ENCODE peak calls at places on chromosomes 3 and 15, in six cellular contexts. One of them, this sample, is unnamed.

GRCh38 chr3:156787015-156787414 is 39.1 kb upstream of the LEKR1 start:
- DNase-seq in hepatocyte: no peak
- DNase-seq in GM23338: no peak
- DNase-seq in GM23248: no peak
- DNase-seq in HCT116: no peak
- DNase-seq in neural progenitor cell: no peak
- DNase-seq in this sample: no peak

GRCh38 chr3:101388706-101389105 is 68.3 kb upstream of the IMPG2 start:
- DNase-seq in HCT116: no peak
- DNase-seq in hepatocyte: no peak
- DNase-seq in neural progenitor cell: no peak
- DNase-seq in GM23338: no peak
- DNase-seq in GM23248: no peak
- DNase-seq in this sample: no peak

GRCh38 chr15:51687565-51687964 is 6.3 kb downstream of the SCG3 start:
- DNase-seq in GM23248: no peak
- DNase-seq in HCT116: no peak
- DNase-seq in neural progenitor cell: no peak
- DNase-seq in hepatocyte: no peak
- DNase-seq in GM23338: no peak
- DNase-seq in this sample: no peak

GRCh38 chr3:16866447-16867025 is 18.2 kb upstream of the PLCL2 start:
- DNase-seq in HCT116: no peak
- DNase-seq in GM23248: peak
- DNase-seq in GM23338: no peak
- DNase-seq in neural progenitor cell: no peak
- DNase-seq in hepatocyte: no peak
- DNase-seq in this sample: peak

GRCh38 chr3:26078539-26078938 is 288.6 kb downstream of the OXSM start:
- DNase-seq in neural progenitor cell: no peak
- DNase-seq in GM23248: no peak
- DNase-seq in HCT116: no peak
- DNase-seq in hepatocyte: no peak
- DNase-seq in GM23338: no peak
- DNase-seq in this sample: no peak

GRCh38 chr3:127304121-127304744 is 16.4 kb upstream of the PRR20G start:
- DNase-seq in hepatocyte: peak
- DNase-seq in GM23338: peak
- DNase-seq in neural progenitor cell: peak
- DNase-seq in GM23248: no peak
- DNase-seq in HCT116: peak
- DNase-seq in this sample: peak

GRCh38 chr3:112774293-112774926 is 72.3 kb downstream of the CD200R1L start:
- DNase-seq in hepatocyte: no peak
- DNase-seq in GM23248: peak
- DNase-seq in neural progenitor cell: no peak
- DNase-seq in HCT116: no peak
- DNase-seq in GM23338: no peak
- DNase-seq in this sample: no peak

GRCh38 chr3:135576786-135577185 is 388.7 kb upstream of the PPP2R3A start:
- DNase-seq in HCT116: no peak
- DNase-seq in GM23248: no peak
- DNase-seq in hepatocyte: no peak
- DNase-seq in GM23338: no peak
- DNase-seq in neural progenitor cell: no peak
- DNase-seq in this sample: no peak

GRCh38 chr15:100373037-100373896 is 31.5 kb upstream of the ADAMTS17 start:
- DNase-seq in neural progenitor cell: peak
- DNase-seq in hepatocyte: peak
- DNase-seq in HCT116: no peak
- DNase-seq in GM23338: no peak
- DNase-seq in GM23248: no peak
- DNase-seq in this sample: no peak

GRCh38 chr3:155032918-155033317 is 47.2 kb upstream of the MME start:
- DNase-seq in neural progenitor cell: no peak
- DNase-seq in hepatocyte: no peak
- DNase-seq in GM23248: peak
- DNase-seq in GM23338: peak
- DNase-seq in HCT116: no peak
- DNase-seq in this sample: no peak

GRCh38 chr3:113148307-113148703 is 63.1 kb upstream of the BOC start:
- DNase-seq in HCT116: no peak
- DNase-seq in neural progenitor cell: no peak
- DNase-seq in hepatocyte: peak
- DNase-seq in GM23338: no peak
- DNase-seq in GM23248: no peak
- DNase-seq in this sample: no peak

GRCh38 chr3:54709785-54710184 is 218.1 kb downstream of the LRTM1 start:
- DNase-seq in GM23338: peak
- DNase-seq in HCT116: no peak
- DNase-seq in hepatocyte: no peak
- DNase-seq in GM23248: no peak
- DNase-seq in neural progenitor cell: no peak
- DNase-seq in this sample: no peak

GRCh38 chr3:161914703-161915102 is 418.1 kb downstream of the OTOL1 start:
- DNase-seq in hepatocyte: peak
- DNase-seq in neural progenitor cell: peak
- DNase-seq in HCT116: no peak
- DNase-seq in GM23248: peak
- DNase-seq in GM23338: peak
- DNase-seq in this sample: no peak

GRCh38 chr15:60840306-60840702 is 361.4 kb upstream of the ICE2 start:
- DNase-seq in HCT116: no peak
- DNase-seq in GM23338: no peak
- DNase-seq in neural progenitor cell: no peak
- DNase-seq in GM23248: peak
- DNase-seq in hepatocyte: peak
- DNase-seq in this sample: no peak

GRCh38 chr3:48562367-48563095 is 1.1 kb downstream of the UCN2 start:
- DNase-seq in HCT116: no peak
- DNase-seq in neural progenitor cell: no peak
- DNase-seq in GM23248: no peak
- DNase-seq in GM23338: no peak
- DNase-seq in hepatocyte: no peak
- DNase-seq in this sample: no peak
- H3K27ac ChIP-seq in HCT116: peak
- H3K27ac ChIP-seq in neural progenitor cell: no peak
- H3K27ac ChIP-seq in GM23248: peak
- H3K27ac ChIP-seq in GM23338: no peak
- H3K27ac ChIP-seq in hepatocyte: no peak
- H3K27ac ChIP-seq in this sample: no peak

DNA sequence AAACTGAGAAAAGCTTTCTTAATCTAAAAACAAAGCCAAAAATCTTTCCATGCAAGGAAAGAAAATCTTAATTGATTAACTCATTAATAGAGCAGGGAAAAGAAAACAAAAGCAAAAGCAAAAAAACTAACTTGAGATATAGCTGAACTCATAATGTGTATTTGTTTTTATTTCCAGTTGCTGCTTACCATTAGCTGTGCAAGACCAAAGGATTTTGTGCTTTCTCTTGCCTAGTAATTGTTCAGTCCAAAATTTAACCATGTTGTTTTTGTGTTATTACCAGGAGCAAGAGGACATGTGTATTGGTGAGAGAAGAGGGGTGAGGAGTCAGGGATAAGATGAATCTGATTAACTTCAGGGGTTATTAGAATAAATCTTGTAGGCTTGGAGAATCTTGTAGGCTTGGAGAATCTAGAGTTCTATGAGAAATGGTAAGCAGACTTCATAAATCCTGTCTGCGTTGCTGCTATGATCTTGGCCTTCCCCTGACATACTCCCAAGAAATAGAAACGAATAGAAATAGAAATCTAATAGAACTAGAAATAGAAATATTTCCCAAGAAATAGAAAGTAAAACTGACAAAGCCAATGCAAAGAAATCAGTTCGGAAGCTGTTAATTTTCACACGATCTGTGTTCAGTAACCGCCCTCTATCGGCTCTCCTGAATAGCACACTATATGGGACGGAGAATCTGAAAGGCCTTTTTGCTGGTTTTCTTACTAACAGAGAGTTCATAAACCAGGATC is 72.6 kb upstream of the TNFSF10 start:
- DNase-seq in neural progenitor cell: peak
- DNase-seq in GM23248: peak
- DNase-seq in hepatocyte: peak
- DNase-seq in HCT116: peak
- DNase-seq in GM23338: peak
- DNase-seq in this sample: peak
- TF ChIP-seq EZH2phosphoT487 in neural progenitor cell: no peak
- TF ChIP-seq EZH2phosphoT487 in GM23248: no peak
- TF ChIP-seq EZH2phosphoT487 in hepatocyte: no peak
- TF ChIP-seq EZH2phosphoT487 in HCT116: no peak
- TF ChIP-seq EZH2phosphoT487 in GM23338: no peak
- TF ChIP-seq EZH2phosphoT487 in this sample: no peak

GRCh38 chr3:150267288-150267687 is 140.8 kb upstream of the TSC22D2 start:
- DNase-seq in HCT116: no peak
- DNase-seq in GM23248: no peak
- DNase-seq in neural progenitor cell: no peak
- DNase-seq in GM23338: no peak
- DNase-seq in hepatocyte: no peak
- DNase-seq in this sample: no peak
- H3K27ac ChIP-seq in HCT116: no peak
- H3K27ac ChIP-seq in GM23248: no peak
- H3K27ac ChIP-seq in neural progenitor cell: no peak
- H3K27ac ChIP-seq in GM23338: no peak
- H3K27ac ChIP-seq in hepatocyte: peak
- H3K27ac ChIP-seq in this sample: no peak

GRCh38 chr3:13663781-13664535 is 115.0 kb downstream of the FBLN2 start:
- DNase-seq in HCT116: no peak
- DNase-seq in GM23338: no peak
- DNase-seq in hepatocyte: no peak
- DNase-seq in neural progenitor cell: no peak
- DNase-seq in GM23248: no peak
- DNase-seq in this sample: no peak

GRCh38 chr3:13668136-13668535 is 119.2 kb downstream of the FBLN2 start:
- DNase-seq in GM23338: no peak
- DNase-seq in neural progenitor cell: no peak
- DNase-seq in hepatocyte: no peak
- DNase-seq in GM23248: no peak
- DNase-seq in HCT116: no peak
- DNase-seq in this sample: no peak

GRCh38 chr3:13667330-13667729 is 118.4 kb downstream of the FBLN2 start:
- DNase-seq in GM23248: peak
- DNase-seq in hepatocyte: no peak
- DNase-seq in neural progenitor cell: no peak
- DNase-seq in HCT116: no peak
- DNase-seq in GM23338: peak
- DNase-seq in this sample: no peak

GRCh38 chr3:13666227-13666619 is 117.3 kb downstream of the FBLN2 start:
- DNase-seq in hepatocyte: no peak
- DNase-seq in GM23338: no peak
- DNase-seq in HCT116: no peak
- DNase-seq in GM23248: no peak
- DNase-seq in neural progenitor cell: no peak
- DNase-seq in this sample: no peak

GRCh38 chr3:13665582-13666226 is 116.8 kb downstream of the FBLN2 start:
- DNase-seq in neural progenitor cell: no peak
- DNase-seq in HCT116: no peak
- DNase-seq in hepatocyte: no peak
- DNase-seq in GM23338: no peak
- DNase-seq in GM23248: no peak
- DNase-seq in this sample: no peak
- TF ChIP-seq EZH2phosphoT487 in neural progenitor cell: no peak
- TF ChIP-seq EZH2phosphoT487 in HCT116: no peak
- TF ChIP-seq EZH2phosphoT487 in hepatocyte: no peak
- TF ChIP-seq EZH2phosphoT487 in GM23338: no peak
- TF ChIP-seq EZH2phosphoT487 in GM23248: no peak
- TF ChIP-seq EZH2phosphoT487 in this sample: no peak

DNA sequence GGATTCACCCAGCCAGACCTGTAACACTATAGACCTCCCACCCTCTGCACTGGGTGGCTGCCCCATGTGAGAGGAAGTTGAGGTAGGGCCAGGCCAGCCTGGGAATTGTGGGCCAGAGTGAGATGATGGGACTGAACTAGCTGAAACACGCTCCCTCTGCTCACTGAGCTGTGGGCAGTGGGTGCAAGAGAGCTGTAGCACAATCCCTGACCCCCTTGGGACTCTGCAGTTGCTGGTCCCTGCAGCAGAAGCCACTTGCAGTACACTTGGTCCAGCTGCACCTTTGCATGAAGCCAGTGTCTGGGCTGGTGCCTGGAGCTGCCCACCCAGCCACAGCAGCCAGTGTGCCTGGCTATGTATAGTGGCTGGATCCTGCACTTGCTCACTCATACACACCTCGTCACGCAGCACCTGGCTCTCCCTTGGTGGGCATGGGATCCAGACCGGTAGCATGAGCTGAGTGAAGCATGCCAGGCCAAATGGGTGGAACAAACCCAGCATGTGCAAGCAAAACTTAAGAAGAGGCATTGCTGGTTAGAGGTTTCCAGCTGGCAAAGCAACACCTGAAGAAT is 805.7 kb upstream of the GBE1 start:
- DNase-seq in neural progenitor cell: no peak
- DNase-seq in GM23248: no peak
- DNase-seq in HCT116: no peak
- DNase-seq in GM23338: no peak
- DNase-seq in hepatocyte: no peak
- DNase-seq in this sample: no peak
- H3K27ac ChIP-seq in neural progenitor cell: no peak
- H3K27ac ChIP-seq in GM23248: no peak
- H3K27ac ChIP-seq in HCT116: no peak
- H3K27ac ChIP-seq in GM23338: no peak
- H3K27ac ChIP-seq in hepatocyte: no peak
- H3K27ac ChIP-seq in this sample: no peak

This sample was measured in OCI-LY7.